ENCODE peak calls at places on chromosomes 13 and 19, in eight cellular contexts. One of them, this sample, is unnamed.
A peak's percentile ranks its signal among the peaks of the same experiment; 100 is the strongest.

GRCh38 chr13:52851153-52851962 is 2.9 kb upstream of the PCDH8 start:
- DNase-seq in activated T-cell treated with anti-CD3 and anti-CD28 coated beads for 1 hour: no peak
- DNase-seq in dorsolateral prefrontal cortex: peak; percentile 50
- DNase-seq in cardiac muscle cell: peak; percentile 49
- DNase-seq in activated CD8-positive, alpha-beta memory T cell treated with anti-CD3 and anti-CD28 coated beads for 1 hour: no peak
- DNase-seq in MV-4-11: peak; percentile 34
- DNase-seq in activated CD4-positive, alpha-beta T cell treated with anti-CD3 and anti-CD28 coated beads, Interleukin-2, amount 50 U/mL, for 1 hour: no peak
- DNase-seq in activated gamma-delta T cell treated with anti-CD3 and anti-CD28 coated beads, Interleukin-2, amount 50 U/mL, for 16 hours: no peak
- DNase-seq in this sample: no peak

GRCh38 chr19:55686311-55687050 is 11.5 kb downstream of the EPN1 start:
- DNase-seq in activated T-cell treated with anti-CD3 and anti-CD28 coated beads for 1 hour: no peak
- DNase-seq in dorsolateral prefrontal cortex: no peak
- DNase-seq in cardiac muscle cell: no peak
- DNase-seq in activated CD8-positive, alpha-beta memory T cell treated with anti-CD3 and anti-CD28 coated beads for 1 hour: no peak
- DNase-seq in MV-4-11: no peak
- DNase-seq in activated CD4-positive, alpha-beta T cell treated with anti-CD3 and anti-CD28 coated beads, Interleukin-2, amount 50 U/mL, for 1 hour: no peak
- DNase-seq in activated gamma-delta T cell treated with anti-CD3 and anti-CD28 coated beads, Interleukin-2, amount 50 U/mL, for 16 hours: no peak
- DNase-seq in this sample: no peak

GRCh38 chr13:28128926-28129325 is 9.4 kb upstream of the PAN3 start:
- DNase-seq in activated T-cell treated with anti-CD3 and anti-CD28 coated beads for 1 hour: no peak
- DNase-seq in dorsolateral prefrontal cortex: no peak
- DNase-seq in cardiac muscle cell: no peak
- DNase-seq in activated CD8-positive, alpha-beta memory T cell treated with anti-CD3 and anti-CD28 coated beads for 1 hour: no peak
- DNase-seq in MV-4-11: no peak
- DNase-seq in activated CD4-positive, alpha-beta T cell treated with anti-CD3 and anti-CD28 coated beads, Interleukin-2, amount 50 U/mL, for 1 hour: no peak
- DNase-seq in activated gamma-delta T cell treated with anti-CD3 and anti-CD28 coated beads, Interleukin-2, amount 50 U/mL, for 16 hours: no peak
- DNase-seq in this sample: no peak

GRCh38 chr13:110390572-110390971 is 83.5 kb downstream of the COL4A2 start:
- DNase-seq in activated T-cell treated with anti-CD3 and anti-CD28 coated beads for 1 hour: no peak
- DNase-seq in dorsolateral prefrontal cortex: no peak
- DNase-seq in cardiac muscle cell: peak; percentile 75
- DNase-seq in activated CD8-positive, alpha-beta memory T cell treated with anti-CD3 and anti-CD28 coated beads for 1 hour: no peak
- DNase-seq in MV-4-11: no peak
- DNase-seq in activated CD4-positive, alpha-beta T cell treated with anti-CD3 and anti-CD28 coated beads, Interleukin-2, amount 50 U/mL, for 1 hour: no peak
- DNase-seq in activated gamma-delta T cell treated with anti-CD3 and anti-CD28 coated beads, Interleukin-2, amount 50 U/mL, for 16 hours: no peak
- DNase-seq in this sample: no peak

GRCh38 chr13:98592353-98592740 is 15.4 kb upstream of the STK24 start:
- DNase-seq in activated T-cell treated with anti-CD3 and anti-CD28 coated beads for 1 hour: no peak
- DNase-seq in dorsolateral prefrontal cortex: no peak
- DNase-seq in cardiac muscle cell: no peak
- DNase-seq in activated CD8-positive, alpha-beta memory T cell treated with anti-CD3 and anti-CD28 coated beads for 1 hour: no peak
- DNase-seq in MV-4-11: no peak
- DNase-seq in activated CD4-positive, alpha-beta T cell treated with anti-CD3 and anti-CD28 coated beads, Interleukin-2, amount 50 U/mL, for 1 hour: no peak
- DNase-seq in activated gamma-delta T cell treated with anti-CD3 and anti-CD28 coated beads, Interleukin-2, amount 50 U/mL, for 16 hours: no peak
- DNase-seq in this sample: no peak

GRCh38 chr19:995051-995827 is 5.0 kb upstream of the GRIN3B start:
- DNase-seq in activated T-cell treated with anti-CD3 and anti-CD28 coated beads for 1 hour: no peak
- DNase-seq in dorsolateral prefrontal cortex: no peak
- DNase-seq in cardiac muscle cell: no peak
- DNase-seq in activated CD8-positive, alpha-beta memory T cell treated with anti-CD3 and anti-CD28 coated beads for 1 hour: no peak
- DNase-seq in MV-4-11: no peak
- DNase-seq in activated CD4-positive, alpha-beta T cell treated with anti-CD3 and anti-CD28 coated beads, Interleukin-2, amount 50 U/mL, for 1 hour: no peak
- DNase-seq in activated gamma-delta T cell treated with anti-CD3 and anti-CD28 coated beads, Interleukin-2, amount 50 U/mL, for 16 hours: no peak
- DNase-seq in this sample: no peak

GRCh38 chr13:112891477-112892401 is 77.3 kb upstream of the MCF2L start:
- DNase-seq in activated T-cell treated with anti-CD3 and anti-CD28 coated beads for 1 hour: no peak
- DNase-seq in dorsolateral prefrontal cortex: no peak
- DNase-seq in cardiac muscle cell: no peak
- DNase-seq in activated CD8-positive, alpha-beta memory T cell treated with anti-CD3 and anti-CD28 coated beads for 1 hour: no peak
- DNase-seq in MV-4-11: no peak
- DNase-seq in activated CD4-positive, alpha-beta T cell treated with anti-CD3 and anti-CD28 coated beads, Interleukin-2, amount 50 U/mL, for 1 hour: no peak
- DNase-seq in activated gamma-delta T cell treated with anti-CD3 and anti-CD28 coated beads, Interleukin-2, amount 50 U/mL, for 16 hours: no peak
- DNase-seq in this sample: no peak

GRCh38 chr19:4144666-4145261 is 8.7 kb upstream of the CREB3L3 start:
- DNase-seq in activated T-cell treated with anti-CD3 and anti-CD28 coated beads for 1 hour: no peak
- DNase-seq in dorsolateral prefrontal cortex: no peak
- DNase-seq in cardiac muscle cell: peak; percentile 78
- DNase-seq in activated CD8-positive, alpha-beta memory T cell treated with anti-CD3 and anti-CD28 coated beads for 1 hour: no peak
- DNase-seq in MV-4-11: no peak
- DNase-seq in activated CD4-positive, alpha-beta T cell treated with anti-CD3 and anti-CD28 coated beads, Interleukin-2, amount 50 U/mL, for 1 hour: no peak
- DNase-seq in activated gamma-delta T cell treated with anti-CD3 and anti-CD28 coated beads, Interleukin-2, amount 50 U/mL, for 16 hours: no peak
- DNase-seq in this sample: no peak

GRCh38 chr19:34350161-34350561 is 14.8 kb upstream of the GPI start:
- DNase-seq in activated T-cell treated with anti-CD3 and anti-CD28 coated beads for 1 hour: peak; percentile 40
- DNase-seq in dorsolateral prefrontal cortex: no peak
- DNase-seq in cardiac muscle cell: no peak
- DNase-seq in activated CD8-positive, alpha-beta memory T cell treated with anti-CD3 and anti-CD28 coated beads for 1 hour: peak; percentile 22
- DNase-seq in MV-4-11: no peak
- DNase-seq in activated CD4-positive, alpha-beta T cell treated with anti-CD3 and anti-CD28 coated beads, Interleukin-2, amount 50 U/mL, for 1 hour: peak; percentile 57
- DNase-seq in activated gamma-delta T cell treated with anti-CD3 and anti-CD28 coated beads, Interleukin-2, amount 50 U/mL, for 16 hours: peak; percentile 58
- DNase-seq in this sample: peak; percentile 90

GRCh38 chr19:54162241-54162805 is 2.8 kb upstream of the LENG1 start:
- DNase-seq in activated T-cell treated with anti-CD3 and anti-CD28 coated beads for 1 hour: peak; percentile 72
- DNase-seq in dorsolateral prefrontal cortex: no peak
- DNase-seq in cardiac muscle cell: peak; percentile 73
- DNase-seq in activated CD8-positive, alpha-beta memory T cell treated with anti-CD3 and anti-CD28 coated beads for 1 hour: peak; percentile 46
- DNase-seq in MV-4-11: peak; percentile 96
- DNase-seq in activated CD4-positive, alpha-beta T cell treated with anti-CD3 and anti-CD28 coated beads, Interleukin-2, amount 50 U/mL, for 1 hour: peak; percentile 80
- DNase-seq in activated gamma-delta T cell treated with anti-CD3 and anti-CD28 coated beads, Interleukin-2, amount 50 U/mL, for 16 hours: peak; percentile 72
- DNase-seq in this sample: peak; percentile 88

This sample was measured in DND-41.